ENCODE peak calls at places on chromosomes 7 and 10, in five cellular contexts. E is mucosa of descending colon, L is fibroblast of mammary gland, O is A549, A is esophagus squamous epithelium. Y is an unnamed sample.

GRCh38 chr10:98186681-98187080 is 52.2 kb downstream of the R3HCC1L start:
- DNase-seq in A (no peak), L (peak), O (no peak), E (no peak), Y (no peak)

GRCh38 chr7:38129579-38129978 is 48.5 kb upstream of the STARD3NL start:
- DNase-seq in E (no peak), L (no peak), A (no peak), O (no peak), Y (no peak)

GRCh38 chr10:8369666-8370065 is 315.2 kb downstream of the GATA3 start:
- DNase-seq in L (no peak), A (no peak), O (peak), E (no peak), Y (peak)

GRCh38 chr10:123135415-123136141 is at the start of gene HMX3:
- DNase-seq in A (no peak), L (peak), E (no peak), O (no peak), Y (no peak)

GRCh38 chr10:12484945-12485805 is 135.8 kb downstream of the CAMK1D start:
- DNase-seq in L (no peak), O (peak), A (no peak), E (peak), Y (peak)

GRCh38 chr7:99008921-99009530 is 130.7 kb downstream of the TRRAP start:
- DNase-seq in O (no peak), L (no peak), E (no peak), A (no peak), Y (no peak)

GRCh38 chr7:378551-379455 is 88.8 kb downstream of the FOXL3 start:
- DNase-seq in E (peak), O (no peak), L (no peak), A (no peak), Y (no peak)

GRCh38 chr7:134774076-134774475 is 5.4 kb upstream of the CALD1 start:
- DNase-seq in L (no peak), O (no peak), A (no peak), E (no peak), Y (no peak)

GRCh38 chr10:113492181-113492580 is 60.7 kb upstream of the HABP2 start:
- DNase-seq in E (no peak), O (no peak), A (no peak), L (peak), Y (no peak)

GRCh38 chr10:91006001-91006751 is 85.3 kb upstream of the ANKRD1 start:
- DNase-seq in O (peak), E (peak), A (peak), L (peak), Y (peak)

GRCh38 chr10:65611592-65611991 is 1314.2 kb upstream of the LRRTM3 start:
- DNase-seq in L (no peak), A (no peak), O (no peak), E (no peak), Y (no peak)

GRCh38 chr7:31094271-31094670 is 42.2 kb downstream of the ADCYAP1R1 start:
- DNase-seq in E (no peak), L (no peak), A (no peak), O (no peak), Y (no peak)

GRCh38 chr7:134293029-134293740 is 23.5 kb downstream of the SLC35B4 start:
- DNase-seq in L (no peak), A (peak), E (peak), O (no peak), Y (peak)

GRCh38 chr10:88152720-88153119 is 289.3 kb downstream of the PTEN start:
- DNase-seq in E (no peak), O (peak), L (peak), A (no peak), Y (peak)

GRCh38 chr7:124191030-124191429 is 158.2 kb upstream of the TMEM229A start:
- DNase-seq in L (no peak), O (no peak), E (no peak), A (no peak), Y (no peak)

GRCh38 chr7:43175525-43176200 is 63.2 kb downstream of the HECW1 start:
- DNase-seq in A (no peak), E (no peak), L (no peak), O (no peak), Y (no peak)

GRCh38 chr10:43376828-43377227 is 5.4 kb downstream of the FXYD4 start:
- DNase-seq in E (no peak), A (no peak), L (no peak), O (no peak), Y (no peak)

GRCh38 chr7:125661006-125661405 is 731.4 kb upstream of the POT1 start:
- DNase-seq in O (no peak), A (no peak), L (no peak), E (no peak), Y (no peak)

GRCh38 chr10:110547139-110547761 is 20.2 kb upstream of the SMC3 start:
- DNase-seq in L (peak), O (peak), A (no peak), E (no peak), Y (no peak)

GRCh38 chr7:37052673-37053072 is 328.4 kb upstream of the AOAH start:
- DNase-seq in E (peak), A (no peak), L (peak), O (peak), Y (no peak)

GRCh38 chr7:158881731-158882130 is 25.4 kb downstream of the DYNC2I1 start:
- DNase-seq in A (no peak), O (no peak), L (no peak), E (no peak), Y (no peak)

GRCh38 chr10:127046975-127047877 is 142.0 kb downstream of the DOCK1 start:
- DNase-seq in A (no peak), E (no peak), L (peak), O (no peak), Y (no peak)

GRCh38 chr7:142461437-142461836 is 203.6 kb upstream of the PRSS58 start:
- DNase-seq in L (peak), A (no peak), E (no peak), O (no peak), Y (no peak)

GRCh38 chr10:42475168-42476098 is 162.9 kb downstream of the ZNF33B start:
- DNase-seq in O (no peak), A (no peak), L (peak), E (no peak), Y (no peak)

GRCh38 chr7:32957326-32958045 is at the start of gene FKBP9:
- DNase-seq in L (peak), A (no peak), O (peak), E (peak), Y (no peak)

GRCh38 chr7:27723086-27723485 is 16.9 kb upstream of the TAX1BP1 start:
- DNase-seq in A (no peak), O (peak), L (no peak), E (peak), Y (no peak)

GRCh38 chr7:5699951-5700384 is 81.5 kb downstream of the RNF216 start:
- DNase-seq in A (no peak), L (no peak), O (no peak), E (no peak), Y (peak)

GRCh38 chr7:99218406-99219184 is 10.7 kb upstream of the KPNA7 start:
- DNase-seq in L (no peak), O (no peak), E (no peak), A (no peak), Y (no peak)

GRCh38 chr7:138023618-138024333 is 21.9 kb upstream of the CREB3L2 start:
- DNase-seq in O (no peak), A (no peak), L (no peak), E (no peak), Y (peak)

DNA sequence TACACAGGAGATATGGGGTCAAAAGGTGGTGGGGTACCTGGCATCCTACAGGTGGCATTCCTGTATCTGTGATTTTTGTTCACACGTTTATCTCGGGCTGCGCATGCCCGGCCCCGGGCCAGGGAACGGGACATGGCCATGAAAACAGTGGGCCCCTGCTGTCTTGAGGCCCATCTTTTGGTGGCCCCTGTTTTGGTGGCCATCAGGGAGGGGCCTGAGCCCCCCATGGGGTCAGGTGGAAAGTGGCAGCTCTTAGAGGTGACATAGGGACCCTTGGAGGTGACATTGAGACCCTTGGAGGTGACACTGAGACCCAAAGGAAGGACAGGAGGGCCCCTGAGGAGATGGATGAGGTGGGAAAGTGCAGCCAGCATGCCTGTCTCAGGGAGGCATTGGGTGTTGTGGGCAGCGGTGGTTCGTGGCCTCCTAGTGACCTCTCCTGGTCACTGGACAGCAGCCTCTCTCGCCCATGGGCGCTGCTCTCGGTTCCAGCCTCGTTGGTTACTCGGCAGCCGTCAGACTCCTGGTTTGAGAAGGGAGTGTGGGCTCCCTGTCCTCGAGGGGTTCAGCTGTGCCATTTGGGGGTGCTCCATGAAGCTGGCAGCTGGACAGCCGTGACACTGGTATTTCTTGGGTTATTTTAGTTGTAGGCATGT is 39.9 kb downstream of the INPP5A start:
- DNase-seq in E (no peak), A (no peak), L (no peak), O (peak), Y (no peak)
- TF ChIP-seq CTCF in E (no peak), A (no peak), L (peak), O (peak), Y (no peak)

GRCh38 chr10:86366033-86366901 is at the start of gene GRID1:
- DNase-seq in E (no peak), L (no peak), O (no peak), A (no peak), Y (no peak)

GRCh38 chr10:86363833-86364511 is 2.6 kb downstream of the GRID1 start:
- DNase-seq in L (no peak), O (no peak), E (no peak), A (no peak), Y (no peak)

GRCh38 chr10:86364551-86365345 is 1.8 kb downstream of the GRID1 start:
- DNase-seq in L (no peak), A (no peak), E (no peak), O (no peak), Y (no peak)

GRCh38 chr10:86366902-86367338 is 325 bp upstream of the GRID1 start:
- DNase-seq in E (no peak), L (no peak), A (no peak), O (no peak), Y (no peak)

DNA sequence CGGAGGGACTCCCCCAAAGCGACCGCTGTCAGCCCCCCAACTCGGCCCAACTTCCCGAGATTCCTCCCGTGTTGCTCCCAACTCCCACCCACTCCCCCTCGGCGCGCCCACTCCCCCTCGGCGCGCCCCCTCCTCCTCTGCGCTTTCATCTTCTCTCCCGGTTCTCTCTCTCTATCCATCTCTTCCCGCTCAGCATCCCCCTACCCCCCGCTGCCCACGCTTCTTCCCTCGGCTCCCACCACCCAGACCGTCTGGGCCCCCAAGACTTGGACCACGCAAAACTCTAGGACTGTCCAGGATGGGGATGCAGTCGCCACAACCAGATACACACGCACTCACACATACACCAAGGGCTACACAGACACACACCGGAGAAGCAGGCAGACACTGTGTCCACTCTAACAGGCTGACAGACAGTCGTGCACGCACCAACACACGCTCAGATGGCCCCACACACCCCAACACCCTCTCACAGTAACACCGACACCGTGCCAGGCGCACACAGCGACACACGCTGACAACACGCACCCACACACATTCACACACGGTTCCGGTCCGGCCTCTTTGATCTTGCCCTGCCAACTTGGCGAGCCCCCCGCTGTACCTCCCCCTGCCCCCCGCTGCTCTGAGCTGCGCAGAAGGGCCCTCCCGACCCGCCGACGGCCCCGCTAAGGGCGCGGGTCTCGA is 1.1 kb downstream of the GRID1 start:
- DNase-seq in A (no peak), E (no peak), O (no peak), L (no peak), Y (no peak)
- H3K4me3 ChIP-seq in A (peak), E (no peak), O (peak), L (no peak), Y (no peak)

GRCh38 chr7:44378744-44379143 is 53.4 kb upstream of the CAMK2B start:
- DNase-seq in E (no peak), L (peak), A (no peak), O (peak), Y (no peak)
- TF ChIP-seq CTCF in E (no peak), L (no peak), A (no peak), O (no peak), Y (no peak)

GRCh38 chr7:45033261-45033930 is 33.4 kb downstream of the CCM2 start:
- DNase-seq in L (peak), A (no peak), O (no peak), E (no peak), Y (no peak)

GRCh38 chr7:45028920-45029344 is 28.9 kb downstream of the CCM2 start:
- DNase-seq in L (no peak), A (no peak), E (no peak), O (no peak), Y (no peak)

GRCh38 chr7:45032421-45032820 is 32.4 kb downstream of the CCM2 start:
- DNase-seq in L (no peak), A (no peak), O (no peak), E (no peak), Y (no peak)

GRCh38 chr7:45033931-45034290 is 33.9 kb downstream of the CCM2 start:
- DNase-seq in E (no peak), L (no peak), O (no peak), A (no peak), Y (no peak)

DNA sequence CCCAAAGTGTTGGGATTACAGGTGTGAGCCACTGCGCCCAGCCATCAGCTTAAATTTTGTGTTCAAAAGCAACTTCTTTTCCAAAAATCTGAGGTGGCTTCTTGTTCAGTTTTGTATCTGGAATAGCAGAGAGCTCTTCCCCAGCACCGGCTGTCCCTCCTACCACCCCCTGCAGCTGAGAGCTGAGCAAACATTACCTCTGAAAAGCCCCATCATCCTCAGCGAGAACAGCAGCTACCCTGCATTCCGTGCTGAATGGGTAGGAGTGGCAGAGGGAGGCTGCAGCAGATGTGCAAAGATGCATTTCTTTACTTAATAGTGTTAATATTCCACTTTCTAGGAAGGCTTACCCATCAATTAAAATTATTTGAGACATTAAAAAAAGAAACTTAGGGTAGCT is 31.8 kb downstream of the CCM2 start:
- DNase-seq in O (no peak), L (no peak), A (no peak), E (no peak), Y (no peak)
- H3K4me3 ChIP-seq in O (no peak), L (no peak), A (no peak), E (no peak), Y (no peak)

Y was measured in GM12864.